ENCODE peak calls at places on chromosome 4, in six cellular contexts. V is fibroblast of mammary gland, A is activated T-cell treated with anti-CD3 and anti-CD28 coated beads for 24 hours, Y is MCF 10A, L is NCI-H226, P is Right ventricle myocardium superior. K is an unnamed sample.

GRCh38 chr4:127015616-127016015 is 617.1 kb upstream of the INTU start:
- DNase-seq in V (no peak), A (no peak), Y (no peak), L (no peak), P (no peak), K (no peak)

GRCh38 chr4:40843696-40844095 is 93.9 kb downstream of the NSUN7 start:
- DNase-seq in V (no peak), A (peak; percentile 28), Y (no peak), L (no peak), P (no peak), K (no peak)

GRCh38 chr4:112379306-112379705 is 82.1 kb downstream of the ALPK1 start:
- DNase-seq in V (no peak), A (no peak), Y (no peak), L (no peak), P (no peak), K (no peak)

GRCh38 chr4:86582453-86582852 is 11.7 kb upstream of the PTPN13 start:
- DNase-seq in V (no peak), A (no peak), Y (no peak), L (no peak), P (no peak), K (peak; percentile 61)

GRCh38 chr4:85790582-85790981 is 315.6 kb downstream of the ARHGAP24 start:
- DNase-seq in V (peak; percentile 94), A (no peak), Y (no peak), L (no peak), P (no peak), K (no peak)

GRCh38 chr4:108372678-108373077 is 203.9 kb upstream of the LEF1 start:
- DNase-seq in V (no peak), A (no peak), Y (no peak), L (no peak), P (no peak), K (no peak)

GRCh38 chr4:127586922-127587571 is 45.7 kb upstream of the INTU start:
- DNase-seq in V (peak; percentile 37), A (no peak), Y (peak; percentile 67), L (peak; percentile 68), P (no peak), K (peak; percentile 65)

GRCh38 chr4:102601586-102602227 is 100.5 kb downstream of the NFKB1 start:
- DNase-seq in V (no peak), A (no peak), Y (no peak), L (no peak), P (no peak), K (no peak)

GRCh38 chr4:187608001-187608421 is 387.6 kb upstream of the ZFP42 start:
- DNase-seq in V (peak; percentile 51), A (no peak), Y (peak; percentile 20), L (no peak), P (no peak), K (no peak)

GRCh38 chr4:142406051-142406549 is 440.0 kb downstream of the INPP4B start:
- DNase-seq in V (no peak), A (no peak), Y (peak; percentile 49), L (peak; percentile 64), P (no peak), K (no peak)

GRCh38 chr4:129218355-129218754 is 122.4 kb downstream of the C4orf33 start:
- DNase-seq in V (peak; percentile 31), A (no peak), Y (no peak), L (no peak), P (no peak), K (peak; percentile 60)

GRCh38 chr4:109007976-109008375 is 245.1 kb upstream of the ETNPPL start:
- DNase-seq in V (no peak), A (no peak), Y (no peak), L (no peak), P (no peak), K (no peak)

GRCh38 chr4:86223472-86223871 is 136.4 kb downstream of the MAPK10 start:
- DNase-seq in V (peak; percentile 63), A (no peak), Y (peak; percentile 63), L (peak; percentile 7), P (no peak), K (peak; percentile 52)

GRCh38 chr4:68109891-68110290 is 19.8 kb downstream of the TMPRSS11F start:
- DNase-seq in V (no peak), A (no peak), Y (no peak), L (no peak), P (no peak), K (peak; percentile 2)

GRCh38 chr4:159606835-159607234 is 504.0 kb downstream of the RAPGEF2 start:
- DNase-seq in V (no peak), A (no peak), Y (peak; percentile 33), L (no peak), P (no peak), K (no peak)

GRCh38 chr4:54090804-54091623 is 8.9 kb upstream of the GSX2 start:
- DNase-seq in V (peak; percentile 29), A (no peak), Y (no peak), L (no peak), P (peak; percentile 63), K (peak; percentile 48)

GRCh38 chr4:70772929-70773555 is 51.3 kb downstream of the RUFY3 start:
- DNase-seq in V (no peak), A (no peak), Y (no peak), L (no peak), P (no peak), K (no peak)

GRCh38 chr4:5720157-5720850 is 9.3 kb downstream of the EVC start:
- DNase-seq in V (no peak), A (no peak), Y (no peak), L (no peak), P (no peak), K (no peak)

GRCh38 chr4:757111-757510 is 51.5 kb downstream of the PCGF3 start:
- DNase-seq in V (no peak), A (no peak), Y (no peak), L (no peak), P (peak; percentile 33), K (no peak)

GRCh38 chr4:1340861-1341260 is 6.1 kb upstream of the UVSSA start:
- DNase-seq in V (no peak), A (no peak), Y (no peak), L (no peak), P (no peak), K (no peak)

K was measured in T47D.